ENCODE peak calls at places on chromosomes 1 and 21, in seven cellular contexts. One of them, this sample, is unnamed.

GRCh38 chr1:117346206-117346928 is 20.9 kb upstream of the MAN1A2 start:
- DNase-seq in A549: no peak
- DNase-seq in H1: no peak
- DNase-seq in GM12878: no peak
- DNase-seq in IMR-90: peak; percentile 57
- DNase-seq in K562: no peak
- DNase-seq in HepG2: no peak
- DNase-seq in this sample: no peak

GRCh38 chr1:112373841-112374240 is 22.2 kb upstream of the CTTNBP2NL start:
- DNase-seq in GM12878: no peak
- DNase-seq in HepG2: no peak
- DNase-seq in IMR-90: no peak
- DNase-seq in A549: no peak
- DNase-seq in H1: no peak
- DNase-seq in K562: no peak
- DNase-seq in this sample: no peak

GRCh38 chr1:154344977-154345837 is 19.9 kb downstream of the ATP8B2 start:
- DNase-seq in K562: peak; percentile 66
- DNase-seq in H1: peak; percentile 86
- DNase-seq in HepG2: peak; percentile 44
- DNase-seq in A549: peak; percentile 76
- DNase-seq in GM12878: no peak
- DNase-seq in IMR-90: peak; percentile 35
- DNase-seq in this sample: no peak

GRCh38 chr1:234629026-234629425 is 19.0 kb upstream of the IRF2BP2 start:
- DNase-seq in GM12878: no peak
- DNase-seq in H1: no peak
- DNase-seq in IMR-90: no peak
- DNase-seq in HepG2: no peak
- DNase-seq in A549: no peak
- DNase-seq in K562: no peak
- DNase-seq in this sample: no peak

GRCh38 chr1:29211086-29212030 is 19.4 kb downstream of the MECR start:
- DNase-seq in H1: no peak
- DNase-seq in A549: no peak
- DNase-seq in K562: no peak
- DNase-seq in IMR-90: no peak
- DNase-seq in HepG2: no peak
- DNase-seq in GM12878: no peak
- DNase-seq in this sample: no peak

GRCh38 chr1:42176902-42177519 is 12.5 kb upstream of the GUCA2A start:
- DNase-seq in A549: peak; percentile 56
- DNase-seq in GM12878: no peak
- DNase-seq in HepG2: peak; percentile 51
- DNase-seq in H1: no peak
- DNase-seq in IMR-90: peak; percentile 55
- DNase-seq in K562: peak; percentile 69
- DNase-seq in this sample: no peak

GRCh38 chr1:12556368-12556930 is 61.6 kb downstream of the DHRS3 start:
- DNase-seq in H1: no peak
- DNase-seq in A549: peak; percentile 73
- DNase-seq in IMR-90: peak; percentile 93
- DNase-seq in K562: no peak
- DNase-seq in GM12878: no peak
- DNase-seq in HepG2: no peak
- DNase-seq in this sample: no peak

GRCh38 chr21:45074048-45074817 is at the start of gene ADARB1:
- DNase-seq in GM12878: no peak
- DNase-seq in H1: peak; percentile 85
- DNase-seq in IMR-90: peak; percentile 56
- DNase-seq in HepG2: peak; percentile 32
- DNase-seq in A549: peak; percentile 51
- DNase-seq in K562: peak; percentile 97
- DNase-seq in this sample: no peak

GRCh38 chr1:77652970-77653516 is 29.4 kb downstream of the ZZZ3 start:
- DNase-seq in H1: no peak
- DNase-seq in HepG2: no peak
- DNase-seq in K562: no peak
- DNase-seq in A549: no peak
- DNase-seq in GM12878: no peak
- DNase-seq in IMR-90: no peak
- DNase-seq in this sample: no peak

GRCh38 chr1:240094043-240094722 is 2.5 kb downstream of the FMN2 start:
- DNase-seq in K562: no peak
- DNase-seq in HepG2: no peak
- DNase-seq in GM12878: no peak
- DNase-seq in IMR-90: no peak
- DNase-seq in H1: no peak
- DNase-seq in A549: no peak
- DNase-seq in this sample: no peak

GRCh38 chr1:8154621-8155052 is 128.5 kb upstream of the ERRFI1 start:
- DNase-seq in H1: no peak
- DNase-seq in HepG2: peak; percentile 99
- DNase-seq in A549: peak; percentile 74
- DNase-seq in K562: no peak
- DNase-seq in GM12878: no peak
- DNase-seq in IMR-90: peak; percentile 74
- DNase-seq in this sample: peak; percentile 85

GRCh38 chr1:171441278-171441677 is 44.1 kb upstream of the PRRC2C start:
- DNase-seq in IMR-90: peak; percentile 89
- DNase-seq in K562: no peak
- DNase-seq in HepG2: no peak
- DNase-seq in GM12878: no peak
- DNase-seq in A549: peak; percentile 50
- DNase-seq in H1: no peak
- DNase-seq in this sample: no peak
- TF ChIP-seq CEBPB in IMR-90: peak; percentile 73
- TF ChIP-seq CEBPB in K562: no peak
- TF ChIP-seq CEBPB in HepG2: no peak
- TF ChIP-seq CEBPB in GM12878: no peak
- TF ChIP-seq CEBPB in A549: no peak
- TF ChIP-seq CEBPB in H1: no peak
- TF ChIP-seq CEBPB in this sample: peak; percentile 59

GRCh38 chr1:150106331-150106730 is 38.8 kb downstream of the VPS45 start:
- DNase-seq in K562: no peak
- DNase-seq in A549: no peak
- DNase-seq in IMR-90: peak; percentile 29
- DNase-seq in H1: no peak
- DNase-seq in HepG2: no peak
- DNase-seq in GM12878: no peak
- DNase-seq in this sample: no peak
- TF ChIP-seq CEBPB in K562: no peak
- TF ChIP-seq CEBPB in A549: no peak
- TF ChIP-seq CEBPB in IMR-90: no peak
- TF ChIP-seq CEBPB in H1: no peak
- TF ChIP-seq CEBPB in HepG2: no peak
- TF ChIP-seq CEBPB in GM12878: no peak
- TF ChIP-seq CEBPB in this sample: no peak

DNA sequence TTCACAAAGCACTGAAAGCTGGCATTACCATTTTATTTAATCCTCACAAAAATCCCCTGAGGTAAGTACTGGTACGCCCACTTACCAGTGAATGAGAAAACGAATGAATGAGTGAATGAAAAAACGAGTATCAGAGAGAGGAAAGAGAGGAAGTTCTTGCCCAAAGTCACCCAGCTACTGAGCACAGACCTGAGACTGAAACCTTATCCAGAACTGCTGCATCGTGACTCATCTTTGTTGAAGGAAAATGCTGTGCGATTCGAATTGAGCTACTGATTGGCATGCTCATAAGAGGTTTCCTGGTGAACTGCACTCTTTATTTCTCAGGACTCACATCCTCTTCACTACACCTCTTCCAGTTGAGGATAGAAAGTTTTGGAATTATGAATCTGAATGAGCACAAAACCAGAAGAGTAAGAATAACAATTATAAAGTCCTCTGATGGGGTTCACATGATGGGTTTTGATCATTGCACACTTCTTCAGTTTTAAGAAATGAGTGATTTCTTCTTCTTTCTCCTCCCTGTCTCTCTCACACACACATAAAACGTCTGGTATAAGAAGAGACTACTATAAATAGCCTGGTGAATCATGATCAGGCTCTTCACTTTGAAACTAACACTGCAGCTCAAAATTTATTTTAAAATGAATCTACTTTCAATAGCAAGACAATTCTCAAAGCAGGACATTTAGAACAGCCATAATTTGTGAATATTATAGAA is 32.1 kb downstream of the IL12RB2 start:
- DNase-seq in HepG2: no peak
- DNase-seq in GM12878: peak; percentile 84
- DNase-seq in IMR-90: peak; percentile 77
- DNase-seq in K562: no peak
- DNase-seq in A549: peak; percentile 3
- DNase-seq in H1: no peak
- DNase-seq in this sample: no peak
- TF ChIP-seq CEBPB in HepG2: no peak
- TF ChIP-seq CEBPB in GM12878: no peak
- TF ChIP-seq CEBPB in IMR-90: no peak
- TF ChIP-seq CEBPB in K562: no peak
- TF ChIP-seq CEBPB in A549: no peak
- TF ChIP-seq CEBPB in H1: no peak
- TF ChIP-seq CEBPB in this sample: no peak

GRCh38 chr1:68815632-68816031 is 318.8 kb upstream of the DEPDC1 start:
- DNase-seq in HepG2: no peak
- DNase-seq in GM12878: no peak
- DNase-seq in IMR-90: no peak
- DNase-seq in H1: no peak
- DNase-seq in A549: no peak
- DNase-seq in K562: no peak
- DNase-seq in this sample: no peak
- TF ChIP-seq CEBPB in HepG2: no peak
- TF ChIP-seq CEBPB in GM12878: no peak
- TF ChIP-seq CEBPB in IMR-90: no peak
- TF ChIP-seq CEBPB in H1: no peak
- TF ChIP-seq CEBPB in A549: no peak
- TF ChIP-seq CEBPB in K562: no peak
- TF ChIP-seq CEBPB in this sample: no peak

GRCh38 chr21:29326914-29327554 is 28.3 kb downstream of the BACH1 start:
- DNase-seq in GM12878: no peak
- DNase-seq in H1: no peak
- DNase-seq in A549: no peak
- DNase-seq in HepG2: no peak
- DNase-seq in IMR-90: no peak
- DNase-seq in K562: no peak
- DNase-seq in this sample: no peak
- TF ChIP-seq CEBPB in GM12878: no peak
- TF ChIP-seq CEBPB in H1: no peak
- TF ChIP-seq CEBPB in A549: no peak
- TF ChIP-seq CEBPB in HepG2: no peak
- TF ChIP-seq CEBPB in IMR-90: no peak
- TF ChIP-seq CEBPB in K562: no peak
- TF ChIP-seq CEBPB in this sample: no peak

GRCh38 chr1:86846166-86846647 is 67.7 kb downstream of the SELENOF start:
- DNase-seq in K562: no peak
- DNase-seq in HepG2: no peak
- DNase-seq in GM12878: no peak
- DNase-seq in A549: peak; percentile 5
- DNase-seq in H1: no peak
- DNase-seq in IMR-90: peak; percentile 91
- DNase-seq in this sample: no peak
- TF ChIP-seq CEBPB in K562: peak; percentile 68
- TF ChIP-seq CEBPB in HepG2: no peak
- TF ChIP-seq CEBPB in GM12878: no peak
- TF ChIP-seq CEBPB in A549: peak; percentile 61
- TF ChIP-seq CEBPB in H1: no peak
- TF ChIP-seq CEBPB in IMR-90: peak; percentile 94
- TF ChIP-seq CEBPB in this sample: peak; percentile 82

GRCh38 chr1:99481391-99481996 is 164.4 kb upstream of the PALMD start:
- DNase-seq in A549: peak; percentile 55
- DNase-seq in H1: no peak
- DNase-seq in HepG2: peak; percentile 60
- DNase-seq in K562: peak; percentile 38
- DNase-seq in GM12878: no peak
- DNase-seq in IMR-90: peak; percentile 68
- DNase-seq in this sample: peak; percentile 49
- TF ChIP-seq CEBPB in A549: no peak
- TF ChIP-seq CEBPB in H1: no peak
- TF ChIP-seq CEBPB in HepG2: no peak
- TF ChIP-seq CEBPB in K562: no peak
- TF ChIP-seq CEBPB in GM12878: no peak
- TF ChIP-seq CEBPB in IMR-90: no peak
- TF ChIP-seq CEBPB in this sample: no peak

DNA sequence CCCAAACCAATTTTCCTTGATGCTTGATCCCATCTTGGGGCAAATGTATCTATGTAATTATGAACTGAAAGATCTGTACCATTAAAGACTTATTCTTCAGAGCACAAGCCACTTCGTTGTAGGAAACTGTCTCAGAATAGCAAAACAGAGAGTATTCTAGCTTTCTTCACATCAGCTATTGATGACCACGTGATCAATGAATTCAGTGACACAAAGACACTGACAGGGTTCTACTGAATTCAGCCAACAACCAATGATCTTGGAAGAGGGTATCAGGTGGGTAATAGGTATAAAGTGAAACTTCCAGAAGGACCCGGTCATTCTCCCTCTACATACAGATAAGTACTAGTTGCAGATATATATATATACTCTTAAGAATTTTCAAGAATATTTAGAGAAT is 33.8 kb upstream of the SERTAD4 start:
- DNase-seq in IMR-90: no peak
- DNase-seq in HepG2: no peak
- DNase-seq in H1: no peak
- DNase-seq in K562: no peak
- DNase-seq in A549: no peak
- DNase-seq in GM12878: no peak
- DNase-seq in this sample: no peak
- TF ChIP-seq CEBPB in IMR-90: no peak
- TF ChIP-seq CEBPB in HepG2: no peak
- TF ChIP-seq CEBPB in H1: no peak
- TF ChIP-seq CEBPB in K562: no peak
- TF ChIP-seq CEBPB in A549: no peak
- TF ChIP-seq CEBPB in GM12878: no peak
- TF ChIP-seq CEBPB in this sample: no peak

GRCh38 chr1:66336641-66336991 is 197.3 kb upstream of the SGIP1 start:
- DNase-seq in IMR-90: no peak
- DNase-seq in GM12878: no peak
- DNase-seq in H1: no peak
- DNase-seq in A549: no peak
- DNase-seq in K562: no peak
- DNase-seq in HepG2: no peak
- DNase-seq in this sample: no peak

GRCh38 chr1:66342707-66343106 is 191.2 kb upstream of the SGIP1 start:
- DNase-seq in IMR-90: no peak
- DNase-seq in H1: no peak
- DNase-seq in HepG2: no peak
- DNase-seq in K562: no peak
- DNase-seq in GM12878: no peak
- DNase-seq in A549: no peak
- DNase-seq in this sample: no peak

GRCh38 chr1:66337249-66337648 is 196.7 kb upstream of the SGIP1 start:
- DNase-seq in H1: no peak
- DNase-seq in A549: no peak
- DNase-seq in K562: no peak
- DNase-seq in HepG2: no peak
- DNase-seq in GM12878: no peak
- DNase-seq in IMR-90: no peak
- DNase-seq in this sample: no peak

GRCh38 chr1:66341446-66342089 is 192.4 kb upstream of the SGIP1 start:
- DNase-seq in H1: no peak
- DNase-seq in K562: no peak
- DNase-seq in HepG2: no peak
- DNase-seq in A549: no peak
- DNase-seq in GM12878: no peak
- DNase-seq in IMR-90: no peak
- DNase-seq in this sample: no peak

GRCh38 chr1:66339944-66340343 is 194.0 kb upstream of the SGIP1 start:
- DNase-seq in A549: no peak
- DNase-seq in GM12878: no peak
- DNase-seq in IMR-90: no peak
- DNase-seq in K562: no peak
- DNase-seq in HepG2: no peak
- DNase-seq in H1: no peak
- DNase-seq in this sample: no peak
- TF ChIP-seq CEBPB in A549: no peak
- TF ChIP-seq CEBPB in GM12878: no peak
- TF ChIP-seq CEBPB in IMR-90: no peak
- TF ChIP-seq CEBPB in K562: no peak
- TF ChIP-seq CEBPB in HepG2: no peak
- TF ChIP-seq CEBPB in H1: no peak
- TF ChIP-seq CEBPB in this sample: no peak